ENCODE peak calls at places on chromosome 4, in five cellular contexts. One of them, this sample, is unnamed.

GRCh38 chr4:175536852-175537453 is 275.1 kb downstream of the GPM6A start:
- DNase-seq in CD4-positive, alpha-beta T cell: no peak
- DNase-seq in stimulated activated CD8-positive, alpha-beta memory T cell treated with anti-CD3 and anti-CD28 coated beads, Interleukin-7, amount 100 ng/mL, for 1 hour: no peak
- DNase-seq in NCI-H1417: peak
- DNase-seq in Kasumi-1: peak
- DNase-seq in this sample: peak

GRCh38 chr4:81844717-81845116 is 373.0 kb upstream of the RASGEF1B start:
- DNase-seq in CD4-positive, alpha-beta T cell: peak
- DNase-seq in stimulated activated CD8-positive, alpha-beta memory T cell treated with anti-CD3 and anti-CD28 coated beads, Interleukin-7, amount 100 ng/mL, for 1 hour: peak
- DNase-seq in NCI-H1417: peak
- DNase-seq in Kasumi-1: peak
- DNase-seq in this sample: peak

GRCh38 chr4:186700746-186701145 is 22.9 kb downstream of the FAT1 start:
- DNase-seq in CD4-positive, alpha-beta T cell: no peak
- DNase-seq in Kasumi-1: no peak
- DNase-seq in NCI-H1417: no peak
- DNase-seq in stimulated activated CD8-positive, alpha-beta memory T cell treated with anti-CD3 and anti-CD28 coated beads, Interleukin-7, amount 100 ng/mL, for 1 hour: no peak
- DNase-seq in this sample: no peak

GRCh38 chr4:153188966-153189801 is 15.1 kb upstream of the TRIM2 start:
- DNase-seq in NCI-H1417: no peak
- DNase-seq in Kasumi-1: no peak
- DNase-seq in stimulated activated CD8-positive, alpha-beta memory T cell treated with anti-CD3 and anti-CD28 coated beads, Interleukin-7, amount 100 ng/mL, for 1 hour: no peak
- DNase-seq in CD4-positive, alpha-beta T cell: no peak
- DNase-seq in this sample: no peak

GRCh38 chr4:129806986-129807385 is 711.0 kb downstream of the C4orf33 start:
- DNase-seq in CD4-positive, alpha-beta T cell: no peak
- DNase-seq in NCI-H1417: no peak
- DNase-seq in stimulated activated CD8-positive, alpha-beta memory T cell treated with anti-CD3 and anti-CD28 coated beads, Interleukin-7, amount 100 ng/mL, for 1 hour: no peak
- DNase-seq in Kasumi-1: no peak
- DNase-seq in this sample: no peak

GRCh38 chr4:7431696-7432530 is 2.8 kb downstream of the PSAPL1 start:
- DNase-seq in stimulated activated CD8-positive, alpha-beta memory T cell treated with anti-CD3 and anti-CD28 coated beads, Interleukin-7, amount 100 ng/mL, for 1 hour: no peak
- DNase-seq in NCI-H1417: peak
- DNase-seq in CD4-positive, alpha-beta T cell: no peak
- DNase-seq in Kasumi-1: no peak
- DNase-seq in this sample: no peak

GRCh38 chr4:149203256-149204001 is 612.2 kb downstream of the IQCM start:
- DNase-seq in NCI-H1417: no peak
- DNase-seq in Kasumi-1: no peak
- DNase-seq in stimulated activated CD8-positive, alpha-beta memory T cell treated with anti-CD3 and anti-CD28 coated beads, Interleukin-7, amount 100 ng/mL, for 1 hour: no peak
- DNase-seq in CD4-positive, alpha-beta T cell: no peak
- DNase-seq in this sample: no peak

GRCh38 chr4:75968084-75968483 is 22.7 kb downstream of the SDAD1 start:
- DNase-seq in Kasumi-1: no peak
- DNase-seq in NCI-H1417: no peak
- DNase-seq in stimulated activated CD8-positive, alpha-beta memory T cell treated with anti-CD3 and anti-CD28 coated beads, Interleukin-7, amount 100 ng/mL, for 1 hour: no peak
- DNase-seq in CD4-positive, alpha-beta T cell: no peak
- DNase-seq in this sample: no peak

GRCh38 chr4:11428701-11429571 is at the start of gene HS3ST1:
- DNase-seq in stimulated activated CD8-positive, alpha-beta memory T cell treated with anti-CD3 and anti-CD28 coated beads, Interleukin-7, amount 100 ng/mL, for 1 hour: no peak
- DNase-seq in Kasumi-1: peak
- DNase-seq in NCI-H1417: peak
- DNase-seq in CD4-positive, alpha-beta T cell: no peak
- DNase-seq in this sample: no peak

GRCh38 chr4:11013265-11013664 is 328.7 kb upstream of the CLNK start:
- DNase-seq in stimulated activated CD8-positive, alpha-beta memory T cell treated with anti-CD3 and anti-CD28 coated beads, Interleukin-7, amount 100 ng/mL, for 1 hour: no peak
- DNase-seq in NCI-H1417: no peak
- DNase-seq in Kasumi-1: no peak
- DNase-seq in CD4-positive, alpha-beta T cell: no peak
- DNase-seq in this sample: no peak

GRCh38 chr4:104424368-104424921 is 70.2 kb downstream of the CXXC4 start:
- DNase-seq in Kasumi-1: no peak
- DNase-seq in stimulated activated CD8-positive, alpha-beta memory T cell treated with anti-CD3 and anti-CD28 coated beads, Interleukin-7, amount 100 ng/mL, for 1 hour: no peak
- DNase-seq in CD4-positive, alpha-beta T cell: no peak
- DNase-seq in NCI-H1417: no peak
- DNase-seq in this sample: no peak

GRCh38 chr4:110904435-110905050 is 281.7 kb upstream of the PITX2 start:
- DNase-seq in stimulated activated CD8-positive, alpha-beta memory T cell treated with anti-CD3 and anti-CD28 coated beads, Interleukin-7, amount 100 ng/mL, for 1 hour: no peak
- DNase-seq in Kasumi-1: no peak
- DNase-seq in CD4-positive, alpha-beta T cell: no peak
- DNase-seq in NCI-H1417: no peak
- DNase-seq in this sample: no peak

GRCh38 chr4:136829298-136829697 is 703.0 kb downstream of the PCDH18 start:
- DNase-seq in stimulated activated CD8-positive, alpha-beta memory T cell treated with anti-CD3 and anti-CD28 coated beads, Interleukin-7, amount 100 ng/mL, for 1 hour: no peak
- DNase-seq in Kasumi-1: no peak
- DNase-seq in NCI-H1417: no peak
- DNase-seq in CD4-positive, alpha-beta T cell: no peak
- DNase-seq in this sample: no peak

GRCh38 chr4:16269742-16270522 is 43.7 kb upstream of the TAPT1 start:
- DNase-seq in CD4-positive, alpha-beta T cell: no peak
- DNase-seq in stimulated activated CD8-positive, alpha-beta memory T cell treated with anti-CD3 and anti-CD28 coated beads, Interleukin-7, amount 100 ng/mL, for 1 hour: no peak
- DNase-seq in Kasumi-1: peak
- DNase-seq in NCI-H1417: no peak
- DNase-seq in this sample: peak

GRCh38 chr4:86496094-86497060 is 97.7 kb upstream of the PTPN13 start:
- DNase-seq in stimulated activated CD8-positive, alpha-beta memory T cell treated with anti-CD3 and anti-CD28 coated beads, Interleukin-7, amount 100 ng/mL, for 1 hour: no peak
- DNase-seq in CD4-positive, alpha-beta T cell: peak
- DNase-seq in NCI-H1417: peak
- DNase-seq in Kasumi-1: peak
- DNase-seq in this sample: peak

GRCh38 chr4:53902786-53903185 is 161.6 kb downstream of the CHIC2 start:
- DNase-seq in CD4-positive, alpha-beta T cell: no peak
- DNase-seq in stimulated activated CD8-positive, alpha-beta memory T cell treated with anti-CD3 and anti-CD28 coated beads, Interleukin-7, amount 100 ng/mL, for 1 hour: no peak
- DNase-seq in Kasumi-1: no peak
- DNase-seq in NCI-H1417: no peak
- DNase-seq in this sample: no peak

GRCh38 chr4:156623376-156623775 is 348.2 kb downstream of the PDGFC start:
- DNase-seq in CD4-positive, alpha-beta T cell: no peak
- DNase-seq in NCI-H1417: no peak
- DNase-seq in Kasumi-1: no peak
- DNase-seq in stimulated activated CD8-positive, alpha-beta memory T cell treated with anti-CD3 and anti-CD28 coated beads, Interleukin-7, amount 100 ng/mL, for 1 hour: no peak
- DNase-seq in this sample: no peak

GRCh38 chr4:82287720-82288119 is 86.1 kb downstream of the HNRNPD start:
- DNase-seq in NCI-H1417: no peak
- DNase-seq in CD4-positive, alpha-beta T cell: no peak
- DNase-seq in stimulated activated CD8-positive, alpha-beta memory T cell treated with anti-CD3 and anti-CD28 coated beads, Interleukin-7, amount 100 ng/mL, for 1 hour: no peak
- DNase-seq in Kasumi-1: no peak
- DNase-seq in this sample: no peak

GRCh38 chr4:41709844-41710481 is 38.6 kb downstream of the PHOX2B start:
- DNase-seq in Kasumi-1: no peak
- DNase-seq in stimulated activated CD8-positive, alpha-beta memory T cell treated with anti-CD3 and anti-CD28 coated beads, Interleukin-7, amount 100 ng/mL, for 1 hour: no peak
- DNase-seq in CD4-positive, alpha-beta T cell: no peak
- DNase-seq in NCI-H1417: peak
- DNase-seq in this sample: no peak

This sample was measured in AML-193.